ENCODE peak calls at places on chromosomes 16 and 17, in six cellular contexts. K, V, P, E, C and I are unnamed samples.

GRCh38 chr17:60138769-60139437 is 10.9 kb upstream of the CA4 start:
- DNase-seq in K (no peak), P (no peak), C (peak), E (no peak), V (no peak), I (no peak)

GRCh38 chr17:81161536-81161935 is 3.8 kb upstream of the PVALEF start:
- DNase-seq in K (no peak), C (no peak), V (no peak), E (no peak), P (no peak), I (no peak)

GRCh38 chr16:29975811-29976511 is 2.3 kb downstream of the TAOK2 start:
- DNase-seq in V (no peak), P (peak), K (no peak), C (no peak), E (no peak), I (no peak)

GRCh38 chr17:41849251-41849990 is 11.8 kb downstream of the KLHL10 start:
- DNase-seq in P (no peak), V (no peak), K (no peak), C (no peak), E (no peak), I (no peak)

GRCh38 chr16:87459027-87459426 is 33.8 kb downstream of the ZCCHC14 start:
- DNase-seq in E (no peak), K (no peak), C (no peak), P (no peak), V (no peak), I (no peak)

GRCh38 chr16:4505356-4506153 is 29.4 kb downstream of the HMOX2 start:
- DNase-seq in V (no peak), C (peak), E (no peak), P (peak), K (no peak), I (no peak)

GRCh38 chr16:66508261-66508913 is 41.5 kb downstream of the TK2 start:
- DNase-seq in V (no peak), K (peak), C (no peak), E (no peak), P (no peak), I (no peak)

GRCh38 chr16:27706156-27706705 is 156.3 kb downstream of the KATNIP start:
- DNase-seq in E (no peak), C (no peak), K (no peak), P (no peak), V (no peak), I (no peak)

GRCh38 chr17:63950940-63951907 is 19.1 kb upstream of the CD79B start:
- DNase-seq in C (peak), E (peak), P (peak), V (no peak), K (peak), I (peak)

GRCh38 chr16:60945225-60945624 is 1091.0 kb downstream of the CDH8 start:
- DNase-seq in V (no peak), C (no peak), P (no peak), K (no peak), E (peak), I (no peak)

GRCh38 chr17:48294989-48295892 is 134.8 kb downstream of the SKAP1 start:
- DNase-seq in E (no peak), P (peak), V (no peak), C (peak), K (peak), I (peak)

GRCh38 chr17:31739300-31739699 is 119.7 kb downstream of the COPRS start:
- DNase-seq in V (no peak), K (no peak), C (no peak), P (no peak), E (no peak), I (no peak)

GRCh38 chr16:27579086-27579980 is 29.4 kb downstream of the KATNIP start:
- DNase-seq in C (no peak), K (no peak), E (no peak), V (no peak), P (no peak), I (no peak)